ENCODE peak calls at places on chromosome 4, in six cellular contexts. One of them, this sample, is unnamed.

GRCh38 chr4:172514801-172515200 is 653.8 kb upstream of the GALNT7 start:
- DNase-seq in tibial nerve: no peak
- DNase-seq in heart left ventricle: no peak
- DNase-seq in adrenal gland: no peak
- DNase-seq in IMR-90: no peak
- DNase-seq in stomach: no peak
- DNase-seq in this sample: no peak

GRCh38 chr4:80268081-80268823 is 1.8 kb downstream of the FGF5 start:
- DNase-seq in adrenal gland: no peak
- DNase-seq in heart left ventricle: no peak
- DNase-seq in tibial nerve: no peak
- DNase-seq in IMR-90: peak; percentile 53
- DNase-seq in stomach: no peak
- DNase-seq in this sample: no peak

GRCh38 chr4:40395908-40396806 is 61.0 kb downstream of the CHRNA9 start:
- DNase-seq in heart left ventricle: peak; percentile 64
- DNase-seq in stomach: peak; percentile 94
- DNase-seq in IMR-90: no peak
- DNase-seq in tibial nerve: no peak
- DNase-seq in adrenal gland: peak; percentile 91
- DNase-seq in this sample: no peak

GRCh38 chr4:36321176-36321575 is 39.8 kb downstream of the DTHD1 start:
- DNase-seq in adrenal gland: no peak
- DNase-seq in tibial nerve: no peak
- DNase-seq in stomach: no peak
- DNase-seq in IMR-90: no peak
- DNase-seq in heart left ventricle: no peak
- DNase-seq in this sample: no peak

GRCh38 chr4:185638548-185639301 is 103.4 kb upstream of the PDLIM3 start:
- DNase-seq in tibial nerve: no peak
- DNase-seq in stomach: no peak
- DNase-seq in heart left ventricle: peak; percentile 40
- DNase-seq in IMR-90: no peak
- DNase-seq in adrenal gland: peak; percentile 65
- DNase-seq in this sample: no peak

GRCh38 chr4:90769251-90769650 is 642.1 kb downstream of the CCSER1 start:
- DNase-seq in stomach: no peak
- DNase-seq in IMR-90: no peak
- DNase-seq in adrenal gland: no peak
- DNase-seq in heart left ventricle: no peak
- DNase-seq in tibial nerve: no peak
- DNase-seq in this sample: no peak

GRCh38 chr4:80184791-80185756 is 12.2 kb upstream of the PRDM8 start:
- DNase-seq in heart left ventricle: no peak
- DNase-seq in tibial nerve: no peak
- DNase-seq in IMR-90: no peak
- DNase-seq in adrenal gland: no peak
- DNase-seq in stomach: no peak
- DNase-seq in this sample: peak; percentile 89

GRCh38 chr4:14339715-14340114 is 662.6 kb upstream of the CPEB2 start:
- DNase-seq in heart left ventricle: no peak
- DNase-seq in tibial nerve: no peak
- DNase-seq in stomach: no peak
- DNase-seq in IMR-90: no peak
- DNase-seq in adrenal gland: no peak
- DNase-seq in this sample: no peak

GRCh38 chr4:173862754-173863153 is 332.7 kb upstream of the HAND2 start:
- DNase-seq in heart left ventricle: no peak
- DNase-seq in stomach: no peak
- DNase-seq in tibial nerve: no peak
- DNase-seq in IMR-90: no peak
- DNase-seq in adrenal gland: no peak
- DNase-seq in this sample: no peak

GRCh38 chr4:146161243-146161642 is 14.3 kb upstream of the LSM6 start:
- DNase-seq in stomach: no peak
- DNase-seq in tibial nerve: no peak
- DNase-seq in adrenal gland: no peak
- DNase-seq in heart left ventricle: no peak
- DNase-seq in IMR-90: no peak
- DNase-seq in this sample: no peak

GRCh38 chr4:157096439-157096838 is 20.5 kb downstream of the GLRB start:
- DNase-seq in tibial nerve: no peak
- DNase-seq in stomach: no peak
- DNase-seq in IMR-90: no peak
- DNase-seq in adrenal gland: no peak
- DNase-seq in heart left ventricle: no peak
- DNase-seq in this sample: no peak

GRCh38 chr4:81460837-81461233 is 10.9 kb downstream of the RASGEF1B start:
- DNase-seq in IMR-90: no peak
- DNase-seq in stomach: no peak
- DNase-seq in heart left ventricle: no peak
- DNase-seq in tibial nerve: no peak
- DNase-seq in adrenal gland: no peak
- DNase-seq in this sample: no peak

GRCh38 chr4:27066591-27066990 is 205.9 kb downstream of the STIM2 start:
- DNase-seq in IMR-90: no peak
- DNase-seq in tibial nerve: no peak
- DNase-seq in heart left ventricle: no peak
- DNase-seq in adrenal gland: peak; percentile 63
- DNase-seq in stomach: peak; percentile 43
- DNase-seq in this sample: no peak

GRCh38 chr4:6658635-6659075 is 18.2 kb downstream of the MRFAP1 start:
- DNase-seq in tibial nerve: no peak
- DNase-seq in heart left ventricle: peak; percentile 60
- DNase-seq in IMR-90: peak; percentile 28
- DNase-seq in adrenal gland: peak; percentile 66
- DNase-seq in stomach: no peak
- DNase-seq in this sample: no peak

GRCh38 chr4:39702716-39703115 is 4.8 kb downstream of the UBE2K start:
- DNase-seq in IMR-90: no peak
- DNase-seq in heart left ventricle: no peak
- DNase-seq in adrenal gland: peak; percentile 27
- DNase-seq in tibial nerve: no peak
- DNase-seq in stomach: no peak
- DNase-seq in this sample: no peak

GRCh38 chr4:66568431-66568830 is 898.1 kb upstream of the EPHA5 start:
- DNase-seq in IMR-90: no peak
- DNase-seq in heart left ventricle: no peak
- DNase-seq in adrenal gland: no peak
- DNase-seq in stomach: no peak
- DNase-seq in tibial nerve: no peak
- DNase-seq in this sample: no peak

GRCh38 chr4:80459918-80460473 is 124.5 kb downstream of the CFAP299 start:
- DNase-seq in IMR-90: no peak
- DNase-seq in adrenal gland: no peak
- DNase-seq in stomach: no peak
- DNase-seq in heart left ventricle: no peak
- DNase-seq in tibial nerve: no peak
- DNase-seq in this sample: no peak

GRCh38 chr4:153152453-153153338 is 51.5 kb upstream of the TRIM2 start:
- DNase-seq in adrenal gland: peak; percentile 72
- DNase-seq in tibial nerve: peak; percentile 16
- DNase-seq in stomach: peak; percentile 50
- DNase-seq in heart left ventricle: peak; percentile 58
- DNase-seq in IMR-90: peak; percentile 23
- DNase-seq in this sample: no peak

GRCh38 chr4:138259801-138260200 is 17.7 kb upstream of the SLC7A11 start:
- DNase-seq in tibial nerve: no peak
- DNase-seq in heart left ventricle: no peak
- DNase-seq in IMR-90: peak; percentile 64
- DNase-seq in stomach: no peak
- DNase-seq in adrenal gland: no peak
- DNase-seq in this sample: no peak

GRCh38 chr4:21768349-21769310 is 179.9 kb downstream of the KCNIP4 start:
- DNase-seq in adrenal gland: no peak
- DNase-seq in heart left ventricle: no peak
- DNase-seq in IMR-90: peak; percentile 52
- DNase-seq in tibial nerve: no peak
- DNase-seq in stomach: no peak
- DNase-seq in this sample: no peak

GRCh38 chr4:113355550-113356371 is 306.3 kb downstream of the ANK2 start:
- DNase-seq in heart left ventricle: peak; percentile 49
- DNase-seq in stomach: no peak
- DNase-seq in adrenal gland: peak; percentile 62
- DNase-seq in IMR-90: peak; percentile 90
- DNase-seq in tibial nerve: no peak
- DNase-seq in this sample: no peak

GRCh38 chr4:13933163-13933562 is 305.6 kb upstream of the BOD1L1 start:
- DNase-seq in stomach: no peak
- DNase-seq in adrenal gland: no peak
- DNase-seq in IMR-90: peak; percentile 77
- DNase-seq in tibial nerve: no peak
- DNase-seq in heart left ventricle: no peak
- DNase-seq in this sample: no peak

GRCh38 chr4:114005569-114006442 is 26.4 kb upstream of the ARSJ start:
- DNase-seq in tibial nerve: no peak
- DNase-seq in stomach: no peak
- DNase-seq in heart left ventricle: no peak
- DNase-seq in adrenal gland: no peak
- DNase-seq in IMR-90: peak; percentile 82
- DNase-seq in this sample: no peak

GRCh38 chr4:101279377-101279871 is 67.9 kb downstream of the PPP3CA start:
- DNase-seq in tibial nerve: no peak
- DNase-seq in heart left ventricle: peak; percentile 58
- DNase-seq in adrenal gland: peak; percentile 86
- DNase-seq in IMR-90: peak; percentile 97
- DNase-seq in stomach: no peak
- DNase-seq in this sample: no peak

GRCh38 chr4:81565137-81565870 is 93.6 kb upstream of the RASGEF1B start:
- DNase-seq in stomach: peak; percentile 81
- DNase-seq in heart left ventricle: peak; percentile 89
- DNase-seq in adrenal gland: peak; percentile 88
- DNase-seq in IMR-90: no peak
- DNase-seq in tibial nerve: peak; percentile 66
- DNase-seq in this sample: no peak

GRCh38 chr4:92299152-92299551 is 4.6 kb upstream of the GRID2 start:
- DNase-seq in IMR-90: peak; percentile 21
- DNase-seq in stomach: no peak
- DNase-seq in adrenal gland: no peak
- DNase-seq in tibial nerve: no peak
- DNase-seq in heart left ventricle: no peak
- DNase-seq in this sample: no peak

GRCh38 chr4:118842055-118842454 is 6.1 kb upstream of the SEC24D start:
- DNase-seq in tibial nerve: no peak
- DNase-seq in stomach: no peak
- DNase-seq in IMR-90: peak; percentile 82
- DNase-seq in heart left ventricle: no peak
- DNase-seq in adrenal gland: no peak
- DNase-seq in this sample: no peak

GRCh38 chr4:164959896-164960295 is 17.6 kb downstream of the TRIM61 start:
- DNase-seq in adrenal gland: no peak
- DNase-seq in heart left ventricle: no peak
- DNase-seq in stomach: no peak
- DNase-seq in IMR-90: peak; percentile 22
- DNase-seq in tibial nerve: no peak
- DNase-seq in this sample: no peak

GRCh38 chr4:164952551-164952950 is 24.9 kb downstream of the TRIM61 start:
- DNase-seq in heart left ventricle: no peak
- DNase-seq in adrenal gland: no peak
- DNase-seq in tibial nerve: no peak
- DNase-seq in IMR-90: no peak
- DNase-seq in stomach: no peak
- DNase-seq in this sample: no peak

GRCh38 chr4:164955107-164955805 is 22.2 kb downstream of the TRIM61 start:
- DNase-seq in stomach: no peak
- DNase-seq in IMR-90: no peak
- DNase-seq in adrenal gland: no peak
- DNase-seq in heart left ventricle: no peak
- DNase-seq in tibial nerve: no peak
- DNase-seq in this sample: no peak

GRCh38 chr4:164956766-164957643 is 20.5 kb downstream of the TRIM61 start:
- DNase-seq in tibial nerve: peak; percentile 35
- DNase-seq in adrenal gland: peak; percentile 88
- DNase-seq in heart left ventricle: peak; percentile 88
- DNase-seq in stomach: peak; percentile 67
- DNase-seq in IMR-90: peak; percentile 65
- DNase-seq in this sample: no peak
- TF ChIP-seq POLR2A in tibial nerve: peak; percentile 36
- TF ChIP-seq POLR2A in adrenal gland: peak; percentile 23
- TF ChIP-seq POLR2A in heart left ventricle: no peak
- TF ChIP-seq POLR2A in stomach: no peak
- TF ChIP-seq POLR2A in IMR-90: no peak
- TF ChIP-seq POLR2A in this sample: no peak

GRCh38 chr4:51884055-51884454 is 41.1 kb downstream of the DCUN1D4 start:
- DNase-seq in IMR-90: no peak
- DNase-seq in tibial nerve: no peak
- DNase-seq in heart left ventricle: no peak
- DNase-seq in stomach: no peak
- DNase-seq in adrenal gland: no peak
- DNase-seq in this sample: no peak
- H3K36me3 ChIP-seq in IMR-90: peaks cover 37% of the 10 kb centered on the region
- H3K36me3 ChIP-seq in tibial nerve: peaks cover 64% of the 10 kb centered on the region
- H3K36me3 ChIP-seq in heart left ventricle: peaks cover 89% of the 10 kb centered on the region
- H3K36me3 ChIP-seq in stomach: peaks cover 76% of the 10 kb centered on the region
- H3K36me3 ChIP-seq in adrenal gland: no peaks in the 10 kb centered on the region
- H3K36me3 ChIP-seq in this sample: peaks cover 66% of the 10 kb centered on the region

GRCh38 chr4:48346594-48346993 is 5.3 kb downstream of the SLAIN2 start:
- DNase-seq in adrenal gland: no peak
- DNase-seq in IMR-90: peak; percentile 51
- DNase-seq in stomach: no peak
- DNase-seq in tibial nerve: no peak
- DNase-seq in heart left ventricle: no peak
- DNase-seq in this sample: no peak
- H3K4me1 ChIP-seq in adrenal gland: peaks cover 12% of the 10 kb centered on the region
- H3K4me1 ChIP-seq in IMR-90: peaks cover 6% of the 10 kb centered on the region
- H3K4me1 ChIP-seq in stomach: peaks cover 43% of the 10 kb centered on the region
- H3K4me1 ChIP-seq in tibial nerve: no peaks in the 10 kb centered on the region
- H3K4me1 ChIP-seq in heart left ventricle: peaks cover 73% of the 10 kb centered on the region
- H3K4me1 ChIP-seq in this sample: peaks cover 83% of the 10 kb centered on the region

DNA sequence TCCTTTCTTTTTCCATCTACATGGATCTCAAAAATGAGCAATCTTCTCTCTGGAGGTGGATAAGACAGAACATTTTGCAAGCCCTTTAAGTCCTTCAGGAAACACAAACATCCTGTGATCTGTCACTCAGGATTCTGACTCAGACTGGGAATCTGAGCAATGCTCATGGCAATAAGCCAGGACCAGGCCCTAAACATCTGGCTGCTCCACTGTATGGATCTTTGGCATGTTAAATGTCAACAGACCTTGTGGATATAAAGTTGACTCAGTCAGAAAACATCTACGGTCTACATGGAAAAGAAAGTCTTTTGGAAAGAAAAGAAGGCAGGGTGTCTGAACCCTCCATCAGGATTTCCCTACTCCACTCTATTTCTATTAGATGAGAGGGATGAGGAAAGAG is 17.8 kb upstream of the CHIC2 start:
- DNase-seq in adrenal gland: peak; percentile 76
- DNase-seq in IMR-90: peak; percentile 100
- DNase-seq in stomach: peak; percentile 46
- DNase-seq in heart left ventricle: no peak
- DNase-seq in tibial nerve: no peak
- DNase-seq in this sample: no peak
- TF ChIP-seq POLR2A in adrenal gland: no peak
- TF ChIP-seq POLR2A in IMR-90: no peak
- TF ChIP-seq POLR2A in stomach: no peak
- TF ChIP-seq POLR2A in heart left ventricle: no peak
- TF ChIP-seq POLR2A in tibial nerve: no peak
- TF ChIP-seq POLR2A in this sample: no peak

This sample was measured in esophagus muscularis mucosa.